ENCODE peak calls at places on chromosomes 5 and 9, in six cellular contexts. G, M, E, B, N and H are unnamed samples.
A peak's percentile ranks its signal among the peaks of the same experiment; 100 is the strongest.

GRCh38 chr9:21710792-21711191 is 91.6 kb upstream of the MTAP start:
- DNase-seq in G (no peak), M (no peak), E (no peak), B (no peak), N (no peak), H (peak; percentile 61)

GRCh38 chr5:18970000-18970399 is 1018.0 kb downstream of the CDH18 start:
- DNase-seq in G (no peak), M (no peak), E (no peak), B (no peak), N (no peak), H (no peak)

GRCh38 chr9:105392531-105392930 is 55.3 kb upstream of the FSD1L start:
- DNase-seq in G (no peak), M (no peak), E (no peak), B (no peak), N (peak; percentile 21), H (no peak)

GRCh38 chr9:16371306-16371705 is 499.2 kb downstream of the BNC2 start:
- DNase-seq in G (no peak), M (no peak), E (no peak), B (no peak), N (no peak), H (peak; percentile 29)

GRCh38 chr5:74953961-74954720 is 88.0 kb upstream of the FAM169A start:
- DNase-seq in G (no peak), M (peak; percentile 94), E (no peak), B (no peak), N (no peak), H (no peak)

GRCh38 chr5:76974768-76975167 is 21.9 kb downstream of the CRHBP start:
- DNase-seq in G (no peak), M (no peak), E (no peak), B (no peak), N (no peak), H (no peak)

GRCh38 chr9:125558453-125559084 is 148.4 kb downstream of the MAPKAP1 start:
- DNase-seq in G (peak; percentile 67), M (peak; percentile 56), E (peak; percentile 66), B (peak; percentile 72), N (peak; percentile 68), H (peak; percentile 26)

GRCh38 chr9:127173063-127173462 is 50.6 kb upstream of the ANGPTL2 start:
- DNase-seq in G (peak; percentile 1), M (no peak), E (no peak), B (no peak), N (no peak), H (no peak)

GRCh38 chr5:105688227-105688807 is 1982.4 kb downstream of the EFNA5 start:
- DNase-seq in G (no peak), M (no peak), E (no peak), B (no peak), N (peak; percentile 0), H (no peak)

GRCh38 chr9:106893088-106893487 is 30.1 kb downstream of the ZNF462 start:
- DNase-seq in G (no peak), M (peak; percentile 78), E (no peak), B (no peak), N (no peak), H (no peak)

GRCh38 chr5:136197462-136198142 is 4.6 kb upstream of the SMIM32 start:
- DNase-seq in G (no peak), M (peak; percentile 52), E (no peak), B (no peak), N (peak; percentile 4), H (no peak)
- H3K27me3 ChIP-seq in G (peaks cover 17% of the 10 kb centered on the region), M (no peaks in the 10 kb centered on the region), E (peaks cover 5% of the 10 kb centered on the region), B (no peaks in the 10 kb centered on the region), N (peaks cover 9% of the 10 kb centered on the region), H (peaks cover 27% of the 10 kb centered on the region)

DNA sequence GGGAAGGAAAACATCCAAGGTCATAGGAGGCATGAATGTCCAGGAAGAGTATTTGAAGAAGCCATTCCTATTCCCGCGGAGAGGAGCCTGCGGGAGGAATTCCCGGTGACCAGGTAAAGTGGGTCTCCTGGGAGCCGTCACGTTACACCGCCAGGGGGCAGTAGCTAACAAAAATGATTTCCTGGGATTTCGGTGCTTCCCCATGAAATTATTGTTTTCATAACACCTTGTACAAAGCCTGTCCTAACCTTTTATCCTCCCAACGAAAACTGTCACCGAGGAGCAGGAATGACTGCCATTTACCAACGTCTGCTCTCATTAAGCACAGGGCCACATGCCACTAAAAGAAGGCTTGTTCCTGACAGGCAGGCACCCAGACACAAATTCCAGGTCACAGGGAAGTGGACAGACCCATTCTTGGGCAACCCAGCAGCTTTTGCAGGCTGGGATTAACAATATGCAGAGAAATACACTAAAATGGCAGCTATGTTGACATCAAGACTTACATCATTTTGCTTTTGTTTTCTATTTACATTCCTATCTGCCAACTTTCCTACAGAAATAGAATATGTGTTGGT is 41.2 kb upstream of the CTSL start:
- DNase-seq in G (peak; percentile 59), M (no peak), E (peak; percentile 65), B (peak; percentile 84), N (peak; percentile 77), H (no peak)
- TF ChIP-seq CTCF in G (no peak), M (peak; percentile 87), E (peak; percentile 84), B (peak; percentile 76), N (peak; percentile 82), H (peak; percentile 78)

GRCh38 chr5:111225926-111226325 is 1.7 kb downstream of the CAMK4 start:
- DNase-seq in G (no peak), M (no peak), E (no peak), B (no peak), N (peak; percentile 16), H (no peak)

GRCh38 chr5:111227226-111227782 is 3.1 kb downstream of the CAMK4 start:
- DNase-seq in G (no peak), M (no peak), E (no peak), B (no peak), N (no peak), H (no peak)

GRCh38 chr5:111224561-111224989 is 391 bp downstream of the CAMK4 start:
- DNase-seq in G (no peak), M (no peak), E (no peak), B (no peak), N (no peak), H (no peak)

GRCh38 chr5:111227805-111228204 is 3.6 kb downstream of the CAMK4 start:
- DNase-seq in G (no peak), M (no peak), E (no peak), B (no peak), N (peak; percentile 37), H (peak; percentile 12)

DNA sequence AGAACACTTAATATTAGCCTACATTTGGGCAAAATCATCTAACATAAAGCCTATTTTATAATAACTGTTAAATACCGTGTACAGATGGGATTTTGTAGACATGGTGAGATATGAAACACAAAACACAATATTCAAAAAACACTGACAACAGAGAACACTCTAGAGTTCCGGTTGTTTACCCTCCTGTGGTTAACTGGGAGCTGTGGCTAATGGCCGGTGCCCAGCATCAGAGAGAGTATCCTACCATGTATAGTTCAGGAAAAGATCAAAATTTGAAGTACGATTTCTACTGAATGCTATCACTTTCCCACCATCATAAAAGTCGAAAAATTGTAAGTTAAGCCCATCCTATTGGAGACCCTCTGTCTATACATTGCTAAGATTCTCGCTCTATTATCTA is 2.4 kb downstream of the CAMK4 start:
- DNase-seq in G (no peak), M (no peak), E (no peak), B (no peak), N (no peak), H (no peak)
- H3K27me3 ChIP-seq in G (peaks cover 26% of the 10 kb centered on the region), M (peaks cover 9% of the 10 kb centered on the region), E (no peaks in the 10 kb centered on the region), B (no peaks in the 10 kb centered on the region), N (no peaks in the 10 kb centered on the region), H (no peaks in the 10 kb centered on the region)

GRCh38 chr9:134344068-134344820 is 18.0 kb downstream of the RXRA start:
- DNase-seq in G (no peak), M (no peak), E (peak; percentile 34), B (no peak), N (no peak), H (no peak)
- TF ChIP-seq CTCF in G (no peak), M (no peak), E (no peak), B (no peak), N (peak; percentile 13), H (no peak)

GRCh38 chr5:38441730-38442573 is 114.5 kb downstream of the LIFR start:
- DNase-seq in G (peak; percentile 92), M (peak; percentile 79), E (peak; percentile 97), B (peak; percentile 95), N (peak; percentile 86), H (peak; percentile 54)

GRCh38 chr5:38434981-38435710 is 121.3 kb downstream of the LIFR start:
- DNase-seq in G (no peak), M (no peak), E (no peak), B (no peak), N (no peak), H (no peak)

GRCh38 chr5:38433160-38433861 is 123.1 kb downstream of the LIFR start:
- DNase-seq in G (no peak), M (no peak), E (no peak), B (no peak), N (no peak), H (peak; percentile 42)

GRCh38 chr5:38443390-38443789 is 113.1 kb downstream of the LIFR start:
- DNase-seq in G (no peak), M (no peak), E (no peak), B (no peak), N (no peak), H (no peak)

GRCh38 chr5:38438757-38439156 is 117.7 kb downstream of the LIFR start:
- DNase-seq in G (no peak), M (no peak), E (no peak), B (no peak), N (no peak), H (no peak)
- H3K27me3 ChIP-seq in G (no peaks in the 10 kb centered on the region), M (peaks cover 33% of the 10 kb centered on the region), E (no peaks in the 10 kb centered on the region), B (no peaks in the 10 kb centered on the region), N (no peaks in the 10 kb centered on the region), H (no peaks in the 10 kb centered on the region)

DNA sequence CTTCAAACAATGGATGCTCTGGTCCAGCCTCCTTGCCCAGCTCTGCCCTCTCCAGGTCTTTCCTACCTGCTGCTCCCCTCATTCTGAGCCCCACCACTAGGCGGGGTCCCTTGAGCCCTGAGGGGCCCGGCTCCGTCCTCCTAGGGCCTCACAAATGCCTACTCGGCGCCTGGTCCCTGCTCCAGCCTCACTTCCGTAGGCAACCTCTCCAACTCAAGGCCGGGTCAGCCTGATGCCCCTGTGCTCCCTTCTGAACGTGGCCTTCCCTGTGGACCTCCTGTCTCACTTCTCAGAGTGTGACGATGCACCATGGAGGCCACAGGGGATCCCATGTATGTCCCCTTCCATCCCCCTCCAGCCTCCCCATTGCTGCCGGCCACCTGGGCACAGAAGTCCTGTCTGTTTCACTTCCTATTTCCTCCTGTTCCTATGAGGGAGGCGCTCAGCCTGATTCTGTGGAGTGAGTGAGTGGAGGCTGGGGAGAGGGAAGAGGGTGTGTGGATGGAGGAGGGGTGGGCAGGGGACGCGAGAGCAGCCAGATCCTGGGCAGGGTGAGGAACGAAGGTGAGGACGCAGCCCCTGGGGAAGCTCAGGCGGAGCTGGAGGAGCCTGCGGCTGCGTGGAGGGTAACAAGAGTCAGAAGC is 127.2 kb upstream of the FAM120A start:
- DNase-seq in G (no peak), M (no peak), E (no peak), B (no peak), N (no peak), H (no peak)
- TF ChIP-seq CTCF in G (no peak), M (no peak), E (no peak), B (no peak), N (no peak), H (no peak)